ENCODE peak calls at places on chromosomes 12 and 14, in six cellular contexts. S is A549; H is lower lobe of right lung; Y is CD8-positive, alpha-beta memory T cell; E is fibroblast of lung; A is aorta. I is an unnamed sample.
A peak's percentile ranks its signal among the peaks of the same experiment; 100 is the strongest.

GRCh38 chr12:111108726-111109125 is 188.3 kb upstream of the MYL2 start:
- DNase-seq in Y (no peak), A (no peak), E (no peak), S (no peak), H (no peak), I (no peak)

GRCh38 chr14:28879571-28879970 is 113.0 kb downstream of the FOXG1 start:
- DNase-seq in A (no peak), E (no peak), Y (no peak), S (no peak), H (no peak), I (no peak)

GRCh38 chr12:42372154-42372791 is 46.3 kb downstream of the PPHLN1 start:
- DNase-seq in H (no peak), S (peak; percentile 34), Y (no peak), A (no peak), E (peak; percentile 47), I (peak; percentile 70)

GRCh38 chr12:132399092-132400010 is 70.0 kb upstream of the GALNT9 start:
- DNase-seq in Y (peak; percentile 43), A (peak; percentile 34), E (no peak), S (no peak), H (peak; percentile 31), I (no peak)

GRCh38 chr12:78878447-78878846 is 13.9 kb downstream of the SYT1 start:
- DNase-seq in Y (no peak), E (no peak), A (no peak), S (no peak), H (no peak), I (no peak)

GRCh38 chr14:32950584-32950983 is 11.9 kb downstream of the NPAS3 start:
- DNase-seq in H (no peak), S (no peak), A (no peak), E (no peak), Y (no peak), I (no peak)

GRCh38 chr14:55276736-55277135 is 5.5 kb downstream of the FBXO34 start:
- DNase-seq in A (no peak), E (no peak), Y (no peak), S (no peak), H (no peak), I (no peak)

GRCh38 chr14:64871344-64871743 is 8.4 kb downstream of the SPTB start:
- DNase-seq in E (no peak), S (no peak), A (no peak), Y (no peak), H (no peak), I (no peak)

GRCh38 chr12:24742378-24742777 is 206.5 kb downstream of the BCAT1 start:
- DNase-seq in Y (no peak), E (no peak), S (no peak), A (peak; percentile 73), H (no peak), I (no peak)

GRCh38 chr12:131129839-131130238 is 176.1 kb downstream of the ADGRD1 start:
- DNase-seq in A (no peak), Y (peak; percentile 5), E (no peak), H (no peak), S (no peak), I (no peak)

GRCh38 chr14:77882098-77882497 is 82.2 kb downstream of the ADCK1 start:
- DNase-seq in E (no peak), S (no peak), Y (no peak), A (no peak), H (no peak), I (no peak)

GRCh38 chr12:106135075-106135474 is 3.7 kb downstream of the NUAK1 start:
- DNase-seq in S (no peak), Y (no peak), A (no peak), E (peak; percentile 42), H (no peak), I (no peak)

GRCh38 chr12:122615780-122616179 is 87.4 kb downstream of the HCAR2 start:
- DNase-seq in Y (no peak), H (no peak), A (no peak), S (no peak), E (no peak), I (no peak)

GRCh38 chr12:6961278-6961694 is 9.2 kb downstream of the PHB2 start:
- DNase-seq in S (no peak), A (no peak), H (peak; percentile 91), Y (peak; percentile 95), E (no peak), I (peak; percentile 54)
- H3K4me1 ChIP-seq in S (peaks cover 37% of the 10 kb centered on the region), A (no peaks in the 10 kb centered on the region), H (peaks cover 83% of the 10 kb centered on the region), Y (peaks cover 78% of the 10 kb centered on the region), E (peaks cover 4% of the 10 kb centered on the region), I (peaks cover 35% of the 10 kb centered on the region)

GRCh38 chr12:11656550-11656949 is 7.1 kb downstream of the ETV6 start:
- DNase-seq in H (no peak), Y (no peak), A (no peak), E (no peak), S (no peak), I (no peak)
- H3K4me1 ChIP-seq in H (peaks cover 88% of the 10 kb centered on the region), Y (peaks cover 37% of the 10 kb centered on the region), A (peaks cover 19% of the 10 kb centered on the region), E (no peaks in the 10 kb centered on the region), S (peaks cover 20% of the 10 kb centered on the region), I (no peaks in the 10 kb centered on the region)

GRCh38 chr12:26668230-26668629 is 164.8 kb downstream of the ITPR2 start:
- DNase-seq in H (no peak), Y (no peak), A (no peak), E (no peak), S (no peak), I (no peak)
- H3K4me1 ChIP-seq in H (no peaks in the 10 kb centered on the region), Y (no peaks in the 10 kb centered on the region), A (no peaks in the 10 kb centered on the region), E (no peaks in the 10 kb centered on the region), S (no peaks in the 10 kb centered on the region), I (no peaks in the 10 kb centered on the region)

DNA sequence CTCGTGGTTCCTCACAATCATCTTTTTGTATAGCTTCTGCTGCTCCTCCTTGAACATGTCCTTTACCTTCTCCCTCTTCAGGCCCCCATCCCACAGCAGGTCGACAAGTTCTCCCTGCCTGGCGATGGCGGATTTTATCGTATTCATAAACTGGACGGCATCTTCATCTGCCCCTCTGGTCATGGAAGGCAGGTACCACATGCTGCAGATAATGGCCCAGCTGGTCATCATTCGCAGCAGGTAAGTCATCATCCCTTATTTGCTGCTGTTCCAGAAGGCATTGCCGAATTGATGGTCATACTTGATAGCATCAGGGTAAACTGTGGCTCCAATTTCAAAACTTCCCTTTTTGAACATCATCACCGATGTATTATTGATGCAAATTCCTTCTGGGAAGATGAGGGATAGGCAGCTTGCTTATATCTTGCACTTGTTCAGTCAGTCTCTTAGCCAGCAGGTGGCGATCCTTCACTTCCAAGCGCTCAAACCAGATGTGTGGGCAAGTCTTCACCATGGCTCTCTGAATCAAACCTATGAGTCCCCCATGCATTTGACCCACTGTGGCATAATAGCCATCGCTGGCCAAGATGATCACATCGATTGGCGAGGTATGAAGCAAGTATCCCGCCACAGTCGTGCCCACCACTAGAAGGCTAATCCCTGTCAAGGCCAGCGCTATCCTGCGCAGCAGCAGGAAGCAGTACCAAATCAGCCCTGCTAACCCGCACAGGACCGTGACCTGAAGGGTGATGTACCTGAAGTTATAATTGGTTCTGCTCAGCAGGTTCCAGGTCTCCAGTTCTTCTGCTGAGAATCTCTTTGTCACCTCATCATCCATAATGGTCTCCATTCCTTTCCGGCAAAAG is 381.5 kb upstream of the STXBP6 start:
- DNase-seq in S (no peak), H (no peak), Y (no peak), E (no peak), A (no peak), I (peak; percentile 52)
- H3K4me1 ChIP-seq in S (no peaks in the 10 kb centered on the region), H (no peaks in the 10 kb centered on the region), Y (no peaks in the 10 kb centered on the region), E (no peaks in the 10 kb centered on the region), A (no peaks in the 10 kb centered on the region), I (no peaks in the 10 kb centered on the region)

GRCh38 chr12:104478396-104479140 is 21.8 kb downstream of the CHST11 start:
- DNase-seq in Y (peak; percentile 68), S (no peak), H (peak; percentile 52), E (no peak), A (no peak), I (no peak)
- H3K4me1 ChIP-seq in Y (peaks cover 75% of the 10 kb centered on the region), S (no peaks in the 10 kb centered on the region), H (peaks cover 40% of the 10 kb centered on the region), E (peaks cover 3% of the 10 kb centered on the region), A (no peaks in the 10 kb centered on the region), I (no peaks in the 10 kb centered on the region)

GRCh38 chr14:22534547-22534946 is 54.5 kb downstream of the DAD1 start:
- DNase-seq in E (no peak), A (no peak), S (no peak), H (no peak), Y (no peak), I (no peak)
- H3K4me1 ChIP-seq in E (peaks cover 9% of the 10 kb centered on the region), A (peaks cover 6% of the 10 kb centered on the region), S (peaks cover 14% of the 10 kb centered on the region), H (peaks cover 28% of the 10 kb centered on the region), Y (peaks cover 98% of the 10 kb centered on the region), I (peaks cover 11% of the 10 kb centered on the region)

GRCh38 chr14:88363624-88364023 is 21.8 kb upstream of the SPATA7 start:
- DNase-seq in H (no peak), A (no peak), S (no peak), Y (no peak), E (no peak), I (no peak)
- H3K4me1 ChIP-seq in H (no peaks in the 10 kb centered on the region), A (no peaks in the 10 kb centered on the region), S (no peaks in the 10 kb centered on the region), Y (no peaks in the 10 kb centered on the region), E (no peaks in the 10 kb centered on the region), I (peaks cover 28% of the 10 kb centered on the region)

DNA sequence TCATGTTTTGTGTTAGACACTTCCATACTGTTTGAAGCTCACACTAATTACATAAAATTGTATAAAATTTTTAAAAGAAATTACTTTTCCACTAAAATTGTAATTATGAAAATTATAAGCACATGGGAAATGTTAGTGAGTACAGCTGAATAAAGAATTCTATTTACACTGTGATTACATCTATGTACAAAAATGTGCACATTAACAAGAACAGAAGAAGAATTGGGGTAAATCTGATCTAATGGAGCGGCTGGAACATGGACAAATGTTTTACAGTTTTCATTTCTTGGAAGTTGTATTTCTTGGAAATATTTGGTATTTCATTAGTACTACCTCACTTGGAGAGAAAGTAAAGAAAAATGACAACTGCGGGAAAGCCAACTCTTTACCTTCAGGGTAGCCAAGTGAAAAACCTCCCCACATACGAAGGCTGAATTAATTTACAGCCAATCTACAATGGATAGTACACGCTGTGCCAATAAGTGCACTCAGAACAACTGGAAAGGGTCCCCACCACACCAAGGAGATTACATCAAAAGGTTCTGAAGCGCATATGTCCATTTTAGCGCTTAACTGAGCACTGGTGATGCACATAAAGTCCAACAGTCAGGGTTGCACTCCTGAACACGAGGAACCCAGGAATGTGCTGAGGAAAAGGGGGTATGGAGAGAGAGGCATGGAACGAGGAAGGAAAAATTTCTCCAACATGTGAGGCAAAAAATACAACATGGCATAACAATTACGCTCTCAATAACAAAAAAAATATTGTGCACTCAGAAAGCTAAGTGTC is 17.5 kb downstream of the MED13L start:
- DNase-seq in S (no peak), H (no peak), A (no peak), E (no peak), Y (no peak), I (no peak)
- H3K4me1 ChIP-seq in S (peaks cover 100% of the 10 kb centered on the region), H (peaks cover 75% of the 10 kb centered on the region), A (no peaks in the 10 kb centered on the region), E (peaks cover 4% of the 10 kb centered on the region), Y (peaks cover 46% of the 10 kb centered on the region), I (peaks cover 56% of the 10 kb centered on the region)

GRCh38 chr12:96104566-96104965 is 69.2 kb upstream of the LTA4H start:
- DNase-seq in A (no peak), H (no peak), S (no peak), E (no peak), Y (no peak), I (no peak)

GRCh38 chr12:96103067-96103650 is 67.8 kb upstream of the LTA4H start:
- DNase-seq in A (peak; percentile 63), Y (no peak), H (no peak), S (no peak), E (no peak), I (no peak)

GRCh38 chr12:96099431-96099830 is 64.0 kb upstream of the LTA4H start:
- DNase-seq in Y (no peak), S (no peak), H (no peak), A (no peak), E (no peak), I (no peak)

GRCh38 chr12:96099986-96100385 is 64.6 kb upstream of the LTA4H start:
- DNase-seq in S (no peak), Y (no peak), E (no peak), H (no peak), A (no peak), I (no peak)

GRCh38 chr12:96101806-96102205 is 66.4 kb upstream of the LTA4H start:
- DNase-seq in S (no peak), E (no peak), A (no peak), Y (no peak), H (no peak), I (no peak)
- H3K4me1 ChIP-seq in S (no peaks in the 10 kb centered on the region), E (no peaks in the 10 kb centered on the region), A (no peaks in the 10 kb centered on the region), Y (peaks cover 12% of the 10 kb centered on the region), H (peaks cover 12% of the 10 kb centered on the region), I (no peaks in the 10 kb centered on the region)